ENCODE peak calls at places on chromosomes 16 and 17, in four cellular contexts. X is NCI-H2081, I is GM13976, Q is NCI-H460. K is an unnamed sample.

GRCh38 chr16:53482123-53482522 is 20.9 kb downstream of the AKTIP start:
- DNase-seq in X (no peak), I (no peak), Q (no peak), K (no peak)

GRCh38 chr17:2171725-2172446 is 117.0 kb downstream of the HIC1 start:
- DNase-seq in X (peak), I (no peak), Q (no peak), K (no peak)

GRCh38 chr17:38597375-38597774 is 8.4 kb downstream of the SRCIN1 start:
- DNase-seq in X (no peak), I (no peak), Q (no peak), K (no peak)

GRCh38 chr17:3838206-3838605 is 7.8 kb downstream of the NCBP3 start:
- DNase-seq in X (no peak), I (no peak), Q (no peak), K (no peak)

GRCh38 chr17:27473748-27474609 is 17.7 kb downstream of the KSR1 start:
- DNase-seq in X (no peak), I (peak), Q (no peak), K (peak)

GRCh38 chr17:35804658-35805192 is 4.6 kb upstream of the TAF15 start:
- DNase-seq in X (peak), I (peak), Q (peak), K (peak)

GRCh38 chr17:57898487-57899311 is 48.9 kb upstream of the MRPS23 start:
- DNase-seq in X (no peak), I (no peak), Q (no peak), K (no peak)

GRCh38 chr16:87375426-87376135 is 8.0 kb downstream of the FBXO31 start:
- DNase-seq in X (no peak), I (peak), Q (no peak), K (no peak)

GRCh38 chr17:75843577-75844529 is at the start of gene UNC13D:
- DNase-seq in X (no peak), I (peak), Q (no peak), K (peak)

GRCh38 chr16:66315210-66315825 is 51.2 kb upstream of the CDH5 start:
- DNase-seq in X (peak), I (peak), Q (peak), K (peak)

GRCh38 chr17:60297729-60298293 is 94.1 kb downstream of the USP32 start:
- DNase-seq in X (no peak), I (no peak), Q (no peak), K (no peak)

GRCh38 chr17:28554565-28554964 is 2.1 kb upstream of the UNC119 start:
- DNase-seq in X (no peak), I (no peak), Q (no peak), K (no peak)

GRCh38 chr17:8522577-8522976 is 86.9 kb downstream of the NDEL1 start:
- DNase-seq in X (no peak), I (no peak), Q (no peak), K (no peak)

GRCh38 chr17:48276776-48277175 is 153.2 kb downstream of the SKAP1 start:
- DNase-seq in X (no peak), I (no peak), Q (no peak), K (no peak)

GRCh38 chr16:86044241-86044671 is 145.3 kb downstream of the IRF8 start:
- DNase-seq in X (no peak), I (peak), Q (peak), K (peak)